ENCODE peak calls at places on chromosomes 12 and 14, in seven cellular contexts. T is IMR-90, X is esophagus muscularis mucosa, V is A549, I is K562, B is spleen, U is ovary. M is an unnamed sample.

GRCh38 chr12:55614764-55615163 is 21.9 kb upstream of the OR10P1 start:
- DNase-seq in T (no peak), U (no peak), I (no peak), V (no peak), B (no peak), X (no peak), M (no peak)

GRCh38 chr12:59716049-59716448 is 120.2 kb downstream of the SLC16A7 start:
- DNase-seq in T (peak; percentile 15), U (no peak), B (no peak), I (no peak), X (no peak), V (no peak), M (no peak)

GRCh38 chr14:85529803-85530574 is at the start of gene FLRT2:
- DNase-seq in U (peak; percentile 81), V (peak; percentile 33), X (no peak), I (no peak), T (peak; percentile 44), B (peak; percentile 77), M (no peak)

GRCh38 chr14:26960049-26960688 is 362.3 kb upstream of the NOVA1 start:
- DNase-seq in B (no peak), U (no peak), I (no peak), X (no peak), V (no peak), T (no peak), M (no peak)

GRCh38 chr12:20950248-20950647 is 139.7 kb downstream of the SLCO1B3 start:
- DNase-seq in I (peak; percentile 6), U (no peak), V (no peak), T (no peak), X (no peak), B (no peak), M (peak; percentile 6)

GRCh38 chr14:47674546-47675238 is 713 bp downstream of the MDGA2 start:
- DNase-seq in I (no peak), V (no peak), U (no peak), T (no peak), B (peak; percentile 64), X (no peak), M (no peak)

GRCh38 chr12:104958946-104959841 is 1.1 kb upstream of the SLC41A2 start:
- DNase-seq in I (peak; percentile 49), V (no peak), B (peak; percentile 75), U (peak; percentile 35), X (no peak), T (peak; percentile 51), M (peak; percentile 30)

GRCh38 chr14:22553445-22553844 is 35.6 kb downstream of the DAD1 start:
- DNase-seq in X (no peak), I (no peak), U (no peak), B (no peak), V (no peak), T (no peak), M (no peak)

GRCh38 chr14:27881063-27881462 is 885.5 kb upstream of the FOXG1 start:
- DNase-seq in I (no peak), U (no peak), X (no peak), V (no peak), T (no peak), B (no peak), M (no peak)

GRCh38 chr12:18323159-18323558 is 61.8 kb downstream of the PIK3C2G start:
- DNase-seq in X (no peak), I (no peak), T (peak; percentile 52), V (no peak), U (no peak), B (no peak), M (no peak)

GRCh38 chr14:23094666-23095195 is at the start of gene ACIN1:
- DNase-seq in V (no peak), B (peak; percentile 99), T (peak; percentile 86), I (peak; percentile 91), X (peak; percentile 95), U (peak; percentile 100), M (peak; percentile 95)

GRCh38 chr12:45667761-45668160 is 61.7 kb upstream of the ARID2 start:
- DNase-seq in U (no peak), V (no peak), B (no peak), T (no peak), I (no peak), X (no peak), M (no peak)

GRCh38 chr12:132505105-132505851 is 15.3 kb downstream of the FBRSL1 start:
- DNase-seq in T (no peak), U (no peak), X (no peak), B (peak; percentile 90), I (no peak), V (no peak), M (no peak)

GRCh38 chr12:2084553-2085296 is 31.9 kb downstream of the CACNA1C start:
- DNase-seq in X (no peak), B (no peak), V (no peak), T (peak; percentile 89), I (no peak), U (no peak), M (no peak)

GRCh38 chr14:77240336-77240915 is 30.6 kb downstream of the NGB start:
- DNase-seq in X (no peak), B (no peak), T (no peak), V (no peak), U (no peak), I (no peak), M (no peak)

GRCh38 chr12:94157891-94158495 is 9.6 kb downstream of the PLXNC1 start:
- DNase-seq in V (no peak), B (no peak), I (no peak), U (no peak), T (no peak), X (no peak), M (no peak)
- TF ChIP-seq POLR2A in V (no peak), B (no peak), I (no peak), U (no peak), T (no peak), X (no peak), M (no peak)

DNA sequence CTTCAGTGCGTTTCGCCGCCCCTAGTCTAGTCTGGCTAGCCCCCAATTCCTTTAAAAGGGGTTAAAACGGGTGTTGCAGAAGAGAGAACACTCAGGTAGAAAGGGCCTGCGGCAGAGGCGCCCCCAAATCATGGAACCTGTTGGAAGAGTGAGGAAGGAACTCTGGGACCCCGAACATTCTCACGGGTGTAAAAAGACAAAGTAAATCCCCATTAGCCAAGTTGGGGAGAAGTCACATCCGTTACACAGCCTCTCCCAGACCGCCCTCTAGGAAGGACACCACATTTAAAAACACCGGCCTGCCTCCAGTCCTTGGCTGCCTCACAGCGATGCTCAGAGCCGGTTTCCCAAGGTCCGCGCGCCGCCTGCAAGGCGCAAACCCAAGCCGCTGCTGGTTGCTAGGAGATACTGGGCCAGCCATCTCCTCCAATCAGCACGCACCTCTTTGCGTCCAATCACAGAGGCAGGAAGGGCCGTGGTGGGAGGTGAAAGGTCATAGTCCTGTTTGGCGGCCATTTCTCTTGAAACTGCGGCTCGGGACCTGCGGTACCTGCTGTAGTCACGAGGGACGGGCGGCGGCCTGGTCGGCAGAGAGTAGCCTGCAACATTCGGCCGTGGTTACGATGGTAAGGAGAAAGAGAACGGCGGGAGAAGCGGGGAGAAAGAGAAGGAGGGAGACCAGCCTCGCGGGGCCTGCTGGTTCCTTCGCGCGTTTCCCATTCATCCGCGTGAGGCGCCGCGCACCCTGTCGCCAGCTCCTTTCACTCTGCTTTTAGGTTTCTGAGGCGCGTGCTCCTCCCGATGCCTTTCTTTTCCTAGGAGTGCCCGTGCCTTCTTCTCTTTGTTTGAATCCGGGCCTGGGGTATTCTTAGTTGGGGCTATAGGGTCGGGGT is at the start of gene SNRPF:
- DNase-seq in X (peak; percentile 99), T (peak; percentile 97), B (peak; percentile 95), U (peak; percentile 97), V (peak; percentile 100), I (peak; percentile 100), M (peak; percentile 95)
- TF ChIP-seq POLR2A in X (no peak), T (peak; percentile 78), B (no peak), U (peak; percentile 36), V (peak; percentile 74), I (peak; percentile 90), M (peak; percentile 83)

GRCh38 chr14:73460691-73461127 is 2.4 kb upstream of the NUMB start:
- DNase-seq in X (no peak), B (no peak), U (no peak), I (no peak), T (peak; percentile 77), V (no peak), M (no peak)
- TF ChIP-seq POLR2A in X (no peak), B (no peak), U (no peak), I (no peak), T (no peak), V (no peak), M (no peak)

DNA sequence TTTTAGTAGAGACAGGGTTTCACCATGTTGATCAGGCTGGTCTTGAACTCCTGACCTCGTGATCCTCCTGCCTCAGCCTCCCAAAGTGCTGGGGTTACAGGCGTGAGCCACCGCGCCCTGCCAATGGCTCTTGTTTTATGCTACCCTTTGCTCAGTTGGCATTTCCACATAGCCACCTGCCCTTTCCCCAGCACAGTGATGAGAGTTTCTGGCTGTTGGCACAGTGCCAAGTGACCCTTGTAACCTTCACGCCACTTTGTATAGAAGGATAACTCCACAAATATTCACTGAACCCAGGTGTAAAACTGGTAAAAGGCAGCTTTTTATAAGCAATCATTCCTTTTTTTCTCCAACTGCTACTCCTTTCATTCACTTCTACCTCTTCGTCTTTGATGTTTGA is 18.5 kb upstream of the CCDC175 start:
- DNase-seq in B (no peak), I (no peak), V (no peak), U (no peak), T (no peak), X (no peak), M (peak; percentile 5)
- TF ChIP-seq POLR2A in B (no peak), I (no peak), V (no peak), U (no peak), T (no peak), X (no peak), M (no peak)

GRCh38 chr14:102776761-102777710 is at the start of gene TRAF3:
- DNase-seq in B (peak; percentile 97), V (peak; percentile 81), I (peak; percentile 85), X (no peak), T (peak; percentile 77), U (peak; percentile 74), M (no peak)
- TF ChIP-seq POLR2A in B (peak; percentile 23), V (peak; percentile 23), I (no peak), X (no peak), T (peak; percentile 79), U (no peak), M (no peak)

GRCh38 chr12:10554228-10554970 is 48.7 kb downstream of the EIF2S3B start:
- DNase-seq in T (no peak), I (no peak), B (no peak), V (no peak), X (no peak), U (no peak), M (no peak)

GRCh38 chr12:10551375-10551774 is 45.7 kb downstream of the EIF2S3B start:
- DNase-seq in B (peak; percentile 75), T (no peak), V (no peak), U (no peak), X (no peak), I (no peak), M (no peak)

GRCh38 chr12:10554971-10555481 is 49.3 kb downstream of the EIF2S3B start:
- DNase-seq in T (no peak), V (no peak), X (no peak), B (no peak), I (no peak), U (no peak), M (no peak)

GRCh38 chr12:10557329-10557728 is 51.6 kb downstream of the EIF2S3B start:
- DNase-seq in I (no peak), V (no peak), T (no peak), B (no peak), X (no peak), U (no peak), M (no peak)

GRCh38 chr12:10553148-10553547 is 47.5 kb downstream of the EIF2S3B start:
- DNase-seq in B (no peak), I (no peak), T (no peak), X (no peak), V (no peak), U (no peak), M (no peak)
- TF ChIP-seq POLR2A in B (no peak), I (no peak), T (no peak), X (no peak), V (no peak), U (no peak), M (no peak)